ENCODE peak calls at places on chromosomes 1 and 21, in four cellular contexts. H is amygdala, G is ELR, C is HAP-1. N is an unnamed sample.

GRCh38 chr1:20992327-20993056 is 184.2 kb downstream of the EIF4G3 start:
- DNase-seq in C (peak; percentile 67), G (no peak), H (no peak), N (no peak)

GRCh38 chr1:232992227-232992626 is 41.8 kb downstream of the NTPCR start:
- DNase-seq in C (no peak), H (no peak), G (no peak), N (no peak)

GRCh38 chr1:196302981-196303380 is 305.3 kb downstream of the KCNT2 start:
- DNase-seq in H (no peak), G (no peak), C (peak; percentile 84), N (no peak)

GRCh38 chr1:170586942-170587593 is 55.1 kb downstream of the GORAB start:
- DNase-seq in H (no peak), G (no peak), C (no peak), N (no peak)

GRCh38 chr1:31764307-31765040 is at the start of gene ADGRB2:
- DNase-seq in C (no peak), H (no peak), G (peak; percentile 34), N (peak; percentile 35)

GRCh38 chr1:94819945-94820746 is at the start of gene SLC44A3:
- DNase-seq in G (peak; percentile 60), C (peak; percentile 40), H (no peak), N (peak; percentile 28)

GRCh38 chr1:44485229-44485932 is 80.3 kb downstream of the RNF220 start:
- DNase-seq in C (peak; percentile 63), G (peak; percentile 84), H (no peak), N (peak; percentile 93)

GRCh38 chr1:205590457-205590768 is 41.4 kb downstream of the ELK4 start:
- DNase-seq in H (no peak), C (no peak), G (no peak), N (no peak)

GRCh38 chr1:16905112-16905855 is 9.5 kb downstream of the RNU1-2 start:
- DNase-seq in G (peak; percentile 96), H (no peak), C (peak; percentile 95), N (no peak)

GRCh38 chr1:201714542-201715276 is 114.2 kb upstream of the IPO9 start:
- DNase-seq in G (peak; percentile 100), C (no peak), H (no peak), N (peak; percentile 57)

GRCh38 chr1:15799004-15799867 is 8.2 kb downstream of the UQCRHL start:
- DNase-seq in G (peak; percentile 99), H (no peak), C (no peak), N (no peak)

GRCh38 chr1:18681423-18681835 is 50.8 kb downstream of the PAX7 start:
- DNase-seq in H (no peak), G (peak; percentile 46), C (peak; percentile 68), N (peak; percentile 10)

GRCh38 chr1:215875236-215875635 is 308.1 kb downstream of the KCTD3 start:
- DNase-seq in H (no peak), C (no peak), G (no peak), N (peak; percentile 5)

GRCh38 chr21:36661511-36662309 is 37.2 kb upstream of the SIM2 start:
- DNase-seq in G (peak; percentile 66), C (peak; percentile 57), H (no peak), N (peak; percentile 34)

GRCh38 chr1:75985827-75986226 is 53.6 kb upstream of the ASB17 start:
- DNase-seq in H (no peak), G (peak; percentile 69), C (no peak), N (no peak)